ENCODE peak calls at places on chromosomes 3 and 15, in six cellular contexts. One of them, this sample, is unnamed.

GRCh38 chr15:76163429-76164020 is 103.7 kb downstream of the TMEM266 start:
- DNase-seq in neuronal stem cell: no peak
- DNase-seq in IMR-90: peak
- DNase-seq in mesenchymal stem cell: peak
- DNase-seq in H9: no peak
- DNase-seq in trophoblast cell: peak
- DNase-seq in this sample: no peak

GRCh38 chr3:100339786-100340185 is 5.2 kb downstream of the NIT2 start:
- DNase-seq in neuronal stem cell: no peak
- DNase-seq in IMR-90: no peak
- DNase-seq in mesenchymal stem cell: no peak
- DNase-seq in H9: no peak
- DNase-seq in trophoblast cell: peak
- DNase-seq in this sample: no peak

GRCh38 chr3:122088519-122088918 is 33.4 kb downstream of the CD86 start:
- DNase-seq in neuronal stem cell: no peak
- DNase-seq in IMR-90: no peak
- DNase-seq in mesenchymal stem cell: no peak
- DNase-seq in H9: no peak
- DNase-seq in trophoblast cell: no peak
- DNase-seq in this sample: no peak

GRCh38 chr15:28955160-28955502 is 69.4 kb downstream of the APBA2 start:
- DNase-seq in neuronal stem cell: no peak
- DNase-seq in IMR-90: peak
- DNase-seq in mesenchymal stem cell: peak
- DNase-seq in H9: peak
- DNase-seq in trophoblast cell: no peak
- DNase-seq in this sample: no peak

GRCh38 chr3:149581681-149582349 is 76.0 kb downstream of the WWTR1 start:
- DNase-seq in neuronal stem cell: no peak
- DNase-seq in IMR-90: peak
- DNase-seq in mesenchymal stem cell: peak
- DNase-seq in H9: no peak
- DNase-seq in trophoblast cell: no peak
- DNase-seq in this sample: no peak

GRCh38 chr15:96264351-96264798 is 66.1 kb upstream of the NR2F2 start:
- DNase-seq in neuronal stem cell: no peak
- DNase-seq in IMR-90: no peak
- DNase-seq in mesenchymal stem cell: no peak
- DNase-seq in H9: no peak
- DNase-seq in trophoblast cell: peak
- DNase-seq in this sample: no peak

GRCh38 chr15:38066612-38067011 is 132.2 kb downstream of the TMCO5A start:
- DNase-seq in neuronal stem cell: no peak
- DNase-seq in IMR-90: no peak
- DNase-seq in mesenchymal stem cell: no peak
- DNase-seq in H9: no peak
- DNase-seq in trophoblast cell: no peak
- DNase-seq in this sample: no peak

GRCh38 chr15:76200083-76200465 is 111.2 kb downstream of the ETFA start:
- DNase-seq in neuronal stem cell: no peak
- DNase-seq in IMR-90: no peak
- DNase-seq in mesenchymal stem cell: no peak
- DNase-seq in H9: no peak
- DNase-seq in trophoblast cell: no peak
- DNase-seq in this sample: no peak

GRCh38 chr15:38885001-38885400 is 320.4 kb upstream of the RASGRP1 start:
- DNase-seq in neuronal stem cell: no peak
- DNase-seq in IMR-90: peak
- DNase-seq in mesenchymal stem cell: peak
- DNase-seq in H9: no peak
- DNase-seq in trophoblast cell: no peak
- DNase-seq in this sample: no peak

GRCh38 chr3:58071480-58071971 is 63.3 kb downstream of the FLNB start:
- DNase-seq in neuronal stem cell: no peak
- DNase-seq in IMR-90: no peak
- DNase-seq in mesenchymal stem cell: no peak
- DNase-seq in H9: no peak
- DNase-seq in trophoblast cell: peak
- DNase-seq in this sample: no peak

GRCh38 chr3:83224101-83224868 is 1462.8 kb upstream of the GBE1 start:
- DNase-seq in neuronal stem cell: no peak
- DNase-seq in IMR-90: no peak
- DNase-seq in mesenchymal stem cell: no peak
- DNase-seq in H9: no peak
- DNase-seq in trophoblast cell: no peak
- DNase-seq in this sample: no peak

GRCh38 chr3:197854596-197855343 is 63.7 kb downstream of the LRCH3 start:
- DNase-seq in neuronal stem cell: no peak
- DNase-seq in IMR-90: peak
- DNase-seq in mesenchymal stem cell: peak
- DNase-seq in H9: peak
- DNase-seq in trophoblast cell: peak
- DNase-seq in this sample: no peak

GRCh38 chr15:62403164-62403809 is 238.2 kb upstream of the C2CD4B start:
- DNase-seq in neuronal stem cell: no peak
- DNase-seq in IMR-90: peak
- DNase-seq in mesenchymal stem cell: peak
- DNase-seq in H9: no peak
- DNase-seq in trophoblast cell: no peak
- DNase-seq in this sample: no peak

GRCh38 chr3:18443670-18444596 is 18.8 kb upstream of the SATB1 start:
- DNase-seq in neuronal stem cell: no peak
- DNase-seq in IMR-90: no peak
- DNase-seq in mesenchymal stem cell: no peak
- DNase-seq in H9: peak
- DNase-seq in trophoblast cell: no peak
- DNase-seq in this sample: no peak

GRCh38 chr15:81002254-81003022 is 1.7 kb downstream of the TLNRD1 start:
- DNase-seq in neuronal stem cell: no peak
- DNase-seq in IMR-90: no peak
- DNase-seq in mesenchymal stem cell: peak
- DNase-seq in H9: peak
- DNase-seq in trophoblast cell: no peak
- DNase-seq in this sample: peak

GRCh38 chr3:185712337-185712736 is 112.5 kb downstream of the IGF2BP2 start:
- DNase-seq in neuronal stem cell: no peak
- DNase-seq in IMR-90: peak
- DNase-seq in mesenchymal stem cell: no peak
- DNase-seq in H9: no peak
- DNase-seq in trophoblast cell: no peak
- DNase-seq in this sample: no peak

GRCh38 chr3:73228000-73228399 is 166.5 kb downstream of the EBLN2 start:
- DNase-seq in neuronal stem cell: no peak
- DNase-seq in IMR-90: no peak
- DNase-seq in mesenchymal stem cell: no peak
- DNase-seq in H9: no peak
- DNase-seq in trophoblast cell: no peak
- DNase-seq in this sample: no peak

GRCh38 chr3:21718161-21718765 is 32.7 kb downstream of the ZNF385D start:
- DNase-seq in neuronal stem cell: no peak
- DNase-seq in IMR-90: peak
- DNase-seq in mesenchymal stem cell: peak
- DNase-seq in H9: no peak
- DNase-seq in trophoblast cell: peak
- DNase-seq in this sample: no peak

GRCh38 chr3:75692061-75692460 is 27.9 kb downstream of the FRG2C start:
- DNase-seq in neuronal stem cell: no peak
- DNase-seq in IMR-90: no peak
- DNase-seq in mesenchymal stem cell: no peak
- DNase-seq in H9: no peak
- DNase-seq in trophoblast cell: no peak
- DNase-seq in this sample: no peak

GRCh38 chr15:31338879-31339557 is 12.4 kb downstream of the KLF13 start:
- DNase-seq in neuronal stem cell: no peak
- DNase-seq in IMR-90: peak
- DNase-seq in mesenchymal stem cell: peak
- DNase-seq in H9: peak
- DNase-seq in trophoblast cell: no peak
- DNase-seq in this sample: no peak

GRCh38 chr3:30895329-30895728 is 868 bp upstream of the GADL1 start:
- DNase-seq in neuronal stem cell: no peak
- DNase-seq in IMR-90: no peak
- DNase-seq in mesenchymal stem cell: no peak
- DNase-seq in H9: no peak
- DNase-seq in trophoblast cell: no peak
- DNase-seq in this sample: no peak

GRCh38 chr3:140553591-140553990 is 124.3 kb upstream of the TRIM42 start:
- DNase-seq in neuronal stem cell: no peak
- DNase-seq in IMR-90: no peak
- DNase-seq in mesenchymal stem cell: no peak
- DNase-seq in H9: peak
- DNase-seq in trophoblast cell: no peak
- DNase-seq in this sample: no peak

GRCh38 chr3:144989756-144990155 is 1018.1 kb downstream of the DIPK2A start:
- DNase-seq in neuronal stem cell: no peak
- DNase-seq in IMR-90: peak
- DNase-seq in mesenchymal stem cell: peak
- DNase-seq in H9: no peak
- DNase-seq in trophoblast cell: no peak
- DNase-seq in this sample: no peak

GRCh38 chr15:40006646-40007045 is 32.3 kb downstream of the SRP14 start:
- DNase-seq in neuronal stem cell: no peak
- DNase-seq in IMR-90: peak
- DNase-seq in mesenchymal stem cell: peak
- DNase-seq in H9: no peak
- DNase-seq in trophoblast cell: no peak
- DNase-seq in this sample: no peak

GRCh38 chr15:52466134-52466701 is 62.5 kb downstream of the MYO5A start:
- DNase-seq in neuronal stem cell: no peak
- DNase-seq in IMR-90: no peak
- DNase-seq in mesenchymal stem cell: no peak
- DNase-seq in H9: peak
- DNase-seq in trophoblast cell: peak
- DNase-seq in this sample: no peak

GRCh38 chr15:73389971-73390544 is 21.3 kb upstream of the HCN4 start:
- DNase-seq in neuronal stem cell: no peak
- DNase-seq in IMR-90: peak
- DNase-seq in mesenchymal stem cell: peak
- DNase-seq in H9: no peak
- DNase-seq in trophoblast cell: no peak
- DNase-seq in this sample: no peak

GRCh38 chr15:58064119-58065010 is 1.1 kb downstream of the ALDH1A2 start:
- DNase-seq in neuronal stem cell: no peak
- DNase-seq in IMR-90: no peak
- DNase-seq in mesenchymal stem cell: no peak
- DNase-seq in H9: no peak
- DNase-seq in trophoblast cell: no peak
- DNase-seq in this sample: no peak

GRCh38 chr3:157837341-157837740 is 268.9 kb downstream of the SHOX2 start:
- DNase-seq in neuronal stem cell: no peak
- DNase-seq in IMR-90: no peak
- DNase-seq in mesenchymal stem cell: no peak
- DNase-seq in H9: no peak
- DNase-seq in trophoblast cell: no peak
- DNase-seq in this sample: no peak

GRCh38 chr3:106830334-106830733 is 546.9 kb upstream of the CCDC54 start:
- DNase-seq in neuronal stem cell: no peak
- DNase-seq in IMR-90: no peak
- DNase-seq in mesenchymal stem cell: no peak
- DNase-seq in H9: peak
- DNase-seq in trophoblast cell: no peak
- DNase-seq in this sample: peak

GRCh38 chr15:59751552-59752413 is 62.7 kb upstream of the BNIP2 start:
- DNase-seq in neuronal stem cell: peak
- DNase-seq in IMR-90: no peak
- DNase-seq in mesenchymal stem cell: no peak
- DNase-seq in H9: no peak
- DNase-seq in trophoblast cell: no peak
- DNase-seq in this sample: no peak

GRCh38 chr3:152835311-152836102 is 576 bp downstream of the P2RY1 start:
- DNase-seq in neuronal stem cell: peak
- DNase-seq in IMR-90: peak
- DNase-seq in mesenchymal stem cell: peak
- DNase-seq in H9: peak
- DNase-seq in trophoblast cell: peak
- DNase-seq in this sample: peak

GRCh38 chr15:88802991-88803240 is 320 bp upstream of the ACAN start:
- DNase-seq in neuronal stem cell: no peak
- DNase-seq in IMR-90: no peak
- DNase-seq in mesenchymal stem cell: no peak
- DNase-seq in H9: no peak
- DNase-seq in trophoblast cell: no peak
- DNase-seq in this sample: peak
- H3K14ac ChIP-seq in neuronal stem cell: no peak
- H3K14ac ChIP-seq in IMR-90: no peak
- H3K14ac ChIP-seq in mesenchymal stem cell: no peak
- H3K14ac ChIP-seq in H9: no peak
- H3K14ac ChIP-seq in trophoblast cell: peak
- H3K14ac ChIP-seq in this sample: no peak

GRCh38 chr3:47607335-47607734 is 28.7 kb upstream of the CSPG5 start:
- DNase-seq in neuronal stem cell: no peak
- DNase-seq in IMR-90: no peak
- DNase-seq in mesenchymal stem cell: no peak
- DNase-seq in H9: no peak
- DNase-seq in trophoblast cell: no peak
- DNase-seq in this sample: no peak
- H3K14ac ChIP-seq in neuronal stem cell: no peak
- H3K14ac ChIP-seq in IMR-90: no peak
- H3K14ac ChIP-seq in mesenchymal stem cell: no peak
- H3K14ac ChIP-seq in H9: no peak
- H3K14ac ChIP-seq in trophoblast cell: no peak
- H3K14ac ChIP-seq in this sample: no peak

DNA sequence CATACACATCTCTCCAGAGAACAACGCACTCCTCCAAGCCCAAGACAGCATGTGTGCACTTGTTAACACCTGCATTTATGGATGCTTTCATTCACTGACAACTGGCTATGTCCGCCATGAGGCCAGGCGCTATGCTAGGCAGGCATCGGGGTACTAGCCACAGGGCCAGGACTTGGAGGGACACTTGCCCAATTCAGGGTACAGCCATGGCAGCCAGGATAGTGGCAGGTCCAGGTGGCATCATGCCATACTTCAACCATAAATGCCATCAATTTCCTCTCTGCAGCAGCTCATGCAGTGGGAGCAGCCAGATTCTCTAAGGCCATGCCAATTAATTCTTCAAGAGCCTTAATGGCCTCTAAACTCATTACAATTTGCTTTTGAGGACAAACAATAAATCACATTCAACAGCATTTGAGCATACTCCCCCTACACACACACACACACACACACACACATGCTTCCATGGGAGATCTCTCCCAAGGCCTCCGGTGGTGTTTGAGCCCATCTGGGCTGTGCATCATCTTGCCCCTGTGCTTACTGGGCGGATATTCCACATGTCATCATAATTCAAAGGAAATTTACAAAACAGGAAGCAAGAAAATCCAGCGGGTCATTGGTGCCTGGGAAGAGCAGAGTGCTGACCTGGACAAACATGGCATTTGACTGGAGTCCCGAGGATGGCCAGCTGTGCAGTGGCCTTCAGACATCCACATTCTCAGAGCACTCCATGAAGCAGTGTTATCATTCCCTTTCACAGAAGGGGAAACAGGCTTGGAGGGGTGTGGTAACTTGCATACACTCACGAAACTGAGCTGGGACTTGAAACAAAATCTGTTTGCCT is 109.1 kb downstream of the IQSEC1 start:
- DNase-seq in neuronal stem cell: no peak
- DNase-seq in IMR-90: peak
- DNase-seq in mesenchymal stem cell: peak
- DNase-seq in H9: no peak
- DNase-seq in trophoblast cell: no peak
- DNase-seq in this sample: no peak
- H3K14ac ChIP-seq in neuronal stem cell: no peak
- H3K14ac ChIP-seq in IMR-90: no peak
- H3K14ac ChIP-seq in mesenchymal stem cell: no peak
- H3K14ac ChIP-seq in H9: no peak
- H3K14ac ChIP-seq in trophoblast cell: no peak
- H3K14ac ChIP-seq in this sample: no peak

GRCh38 chr3:136716629-136717028 is 35.5 kb downstream of the STAG1 start:
- DNase-seq in neuronal stem cell: no peak
- DNase-seq in IMR-90: no peak
- DNase-seq in mesenchymal stem cell: no peak
- DNase-seq in H9: no peak
- DNase-seq in trophoblast cell: no peak
- DNase-seq in this sample: no peak
- H3K14ac ChIP-seq in neuronal stem cell: no peak
- H3K14ac ChIP-seq in IMR-90: no peak
- H3K14ac ChIP-seq in mesenchymal stem cell: no peak
- H3K14ac ChIP-seq in H9: no peak
- H3K14ac ChIP-seq in trophoblast cell: no peak
- H3K14ac ChIP-seq in this sample: no peak